ENCODE peak calls at places on chromosomes 5 and 9, in seven cellular contexts. P, F, B, R, Q, Y and D are unnamed samples.
A peak's percentile ranks its signal among the peaks of the same experiment; 100 is the strongest.

GRCh38 chr9:129609486-129610192 is 11.3 kb downstream of the C9orf50 start:
- DNase-seq in P (peak; percentile 9), F (peak; percentile 63), B (no peak), R (peak; percentile 57), Q (peak; percentile 56), Y (no peak), D (no peak)

GRCh38 chr5:38323645-38324295 is 65.4 kb downstream of the EGFLAM start:
- DNase-seq in P (peak; percentile 57), F (peak; percentile 54), B (no peak), R (no peak), Q (no peak), Y (no peak), D (no peak)

GRCh38 chr5:57653636-57654290 is 171.2 kb upstream of the ACTBL2 start:
- DNase-seq in P (no peak), F (no peak), B (no peak), R (no peak), Q (no peak), Y (no peak), D (no peak)

GRCh38 chr9:121206516-121207370 is 5.1 kb upstream of the RAB14 start:
- DNase-seq in P (no peak), F (peak; percentile 23), B (no peak), R (no peak), Q (no peak), Y (peak; percentile 32), D (no peak)

GRCh38 chr9:105994970-105995369 is 300.6 kb downstream of the TMEM38B start:
- DNase-seq in P (peak; percentile 75), F (peak; percentile 10), B (no peak), R (no peak), Q (no peak), Y (no peak), D (no peak)

GRCh38 chr5:98904786-98905185 is 24.0 kb downstream of the CHD1 start:
- DNase-seq in P (peak; percentile 71), F (peak; percentile 76), B (no peak), R (no peak), Q (no peak), Y (no peak), D (no peak)

GRCh38 chr5:10441992-10442435 is 335 bp downstream of the ROPN1L start:
- DNase-seq in P (no peak), F (no peak), B (no peak), R (no peak), Q (no peak), Y (no peak), D (no peak)

GRCh38 chr5:57779383-57780223 is 297.0 kb upstream of the ACTBL2 start:
- DNase-seq in P (peak; percentile 66), F (peak; percentile 81), B (no peak), R (no peak), Q (peak; percentile 51), Y (peak; percentile 78), D (peak; percentile 46)

GRCh38 chr9:73880101-73880500 is 617.0 kb upstream of the RORB start:
- DNase-seq in P (no peak), F (no peak), B (no peak), R (no peak), Q (no peak), Y (no peak), D (peak; percentile 28)

GRCh38 chr5:159026781-159027180 is 72.9 kb downstream of the EBF1 start:
- DNase-seq in P (no peak), F (no peak), B (no peak), R (no peak), Q (no peak), Y (no peak), D (no peak)

GRCh38 chr9:87880683-87881082 is 2.0 kb upstream of the SPATA31E1 start:
- DNase-seq in P (no peak), F (no peak), B (peak; percentile 16), R (no peak), Q (no peak), Y (no peak), D (no peak)

GRCh38 chr5:178203670-178204204 is 596 bp upstream of the HNRNPAB start:
- DNase-seq in P (no peak), F (no peak), B (no peak), R (no peak), Q (no peak), Y (no peak), D (no peak)

GRCh38 chr9:127779136-127779981 is 893 bp upstream of the SH2D3C start:
- DNase-seq in P (no peak), F (no peak), B (no peak), R (no peak), Q (no peak), Y (no peak), D (no peak)

GRCh38 chr5:139688088-139688702 is 40.0 kb downstream of the CXXC5 start:
- DNase-seq in P (no peak), F (no peak), B (no peak), R (no peak), Q (no peak), Y (no peak), D (no peak)

GRCh38 chr5:110899566-110900412 is 161.0 kb downstream of the SLC25A46 start:
- DNase-seq in P (peak; percentile 82), F (peak; percentile 56), B (no peak), R (no peak), Q (no peak), Y (peak; percentile 48), D (no peak)

GRCh38 chr9:76366275-76366674 is 28.0 kb downstream of the RFK start:
- DNase-seq in P (no peak), F (no peak), B (no peak), R (no peak), Q (no peak), Y (no peak), D (no peak)

GRCh38 chr9:127505396-127506116 is 54.2 kb downstream of the LRSAM1 start:
- DNase-seq in P (no peak), F (peak; percentile 40), B (no peak), R (no peak), Q (no peak), Y (peak; percentile 81), D (no peak)

GRCh38 chr9:98091735-98092632 is 27.0 kb downstream of the TRIM14 start:
- DNase-seq in P (peak; percentile 70), F (peak; percentile 41), B (no peak), R (no peak), Q (no peak), Y (peak; percentile 79), D (peak; percentile 51)

GRCh38 chr5:134171972-134172371 is 4.8 kb downstream of the SKP1 start:
- DNase-seq in P (no peak), F (no peak), B (no peak), R (no peak), Q (no peak), Y (no peak), D (no peak)

GRCh38 chr5:110853267-110853666 is 114.5 kb downstream of the SLC25A46 start:
- DNase-seq in P (peak; percentile 95), F (peak; percentile 14), B (no peak), R (no peak), Q (no peak), Y (no peak), D (no peak)

GRCh38 chr9:89991204-89991790 is 386.5 kb downstream of the GADD45G start:
- DNase-seq in P (peak; percentile 68), F (no peak), B (no peak), R (no peak), Q (no peak), Y (peak; percentile 8), D (no peak)

GRCh38 chr9:135006911-135007570 is 80.4 kb upstream of the OLFM1 start:
- DNase-seq in P (no peak), F (no peak), B (peak; percentile 32), R (no peak), Q (no peak), Y (no peak), D (no peak)

GRCh38 chr9:135009711-135010362 is 77.6 kb upstream of the OLFM1 start:
- DNase-seq in P (no peak), F (no peak), B (peak; percentile 19), R (no peak), Q (no peak), Y (no peak), D (no peak)

GRCh38 chr9:135009051-135009560 is 78.4 kb upstream of the OLFM1 start:
- DNase-seq in P (no peak), F (no peak), B (peak; percentile 46), R (no peak), Q (no peak), Y (no peak), D (no peak)

GRCh38 chr9:135008416-135008815 is 79.1 kb upstream of the OLFM1 start:
- DNase-seq in P (no peak), F (no peak), B (peak; percentile 17), R (no peak), Q (no peak), Y (no peak), D (no peak)

DNA sequence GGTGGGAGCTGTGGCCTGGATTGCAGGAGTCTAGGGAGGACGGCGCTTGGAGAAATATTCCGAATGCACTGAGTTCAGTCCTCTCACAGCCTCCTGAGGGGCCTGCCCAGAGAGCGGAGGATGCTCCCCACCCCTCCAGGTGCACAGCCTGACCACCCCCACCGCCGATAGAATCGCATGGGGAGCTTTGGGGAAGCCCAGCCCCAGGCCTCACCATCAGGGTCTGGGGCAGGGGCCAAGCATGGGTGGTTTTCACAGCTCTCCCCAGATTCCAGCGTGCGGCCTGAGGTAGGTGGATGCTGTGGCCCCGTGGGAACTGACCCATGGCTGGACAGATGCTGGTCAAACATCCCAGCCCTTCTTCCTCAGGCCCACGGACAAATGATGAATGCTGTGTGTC is 79.9 kb upstream of the OLFM1 start:
- DNase-seq in P (no peak), F (no peak), B (no peak), R (no peak), Q (no peak), Y (no peak), D (no peak)
- H3K4me3 ChIP-seq in P (no peak overlapping the region), F (no peak overlapping the region), B (no peak overlapping the region), R (no peak overlapping the region), Q (no peak overlapping the region), Y (no peak overlapping the region), D (no peak overlapping the region)

GRCh38 chr5:1666812-1667588 is 132.6 kb downstream of the MRPL36 start:
- DNase-seq in P (no peak), F (no peak), B (no peak), R (peak; percentile 45), Q (peak; percentile 32), Y (peak; percentile 73), D (no peak)
- TF ChIP-seq CTCF in P (peak; percentile 35), F (peak; percentile 36), B (peak; percentile 17), R (peak; percentile 7), Q (peak; percentile 39), Y (peak; percentile 80), D (peak; percentile 48)

DNA sequence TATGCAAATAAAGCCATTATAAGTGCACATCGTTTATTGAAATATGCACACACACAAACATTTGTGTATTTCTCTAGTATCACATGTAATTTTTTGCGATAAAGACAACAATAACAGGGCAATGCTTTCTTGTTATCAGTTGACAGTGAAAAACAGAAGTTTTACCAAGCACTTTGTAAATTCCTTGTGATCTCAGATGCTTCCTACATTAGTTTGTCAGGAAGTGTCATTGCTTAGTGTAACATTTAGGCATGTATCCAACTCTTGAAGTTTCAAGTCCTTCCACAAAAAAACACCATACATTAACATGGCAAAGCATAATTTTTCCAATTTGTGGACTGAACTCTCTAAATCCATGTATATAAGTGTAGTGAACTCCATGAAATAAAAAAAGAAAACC is 46.4 kb downstream of the MOCS2 start:
- DNase-seq in P (no peak), F (no peak), B (no peak), R (no peak), Q (no peak), Y (no peak), D (no peak)
- H3K4me3 ChIP-seq in P (no peak overlapping the region), F (no peak overlapping the region), B (no peak overlapping the region), R (no peak overlapping the region), Q (no peak overlapping the region), Y (no peak overlapping the region), D (no peak overlapping the region)

DNA sequence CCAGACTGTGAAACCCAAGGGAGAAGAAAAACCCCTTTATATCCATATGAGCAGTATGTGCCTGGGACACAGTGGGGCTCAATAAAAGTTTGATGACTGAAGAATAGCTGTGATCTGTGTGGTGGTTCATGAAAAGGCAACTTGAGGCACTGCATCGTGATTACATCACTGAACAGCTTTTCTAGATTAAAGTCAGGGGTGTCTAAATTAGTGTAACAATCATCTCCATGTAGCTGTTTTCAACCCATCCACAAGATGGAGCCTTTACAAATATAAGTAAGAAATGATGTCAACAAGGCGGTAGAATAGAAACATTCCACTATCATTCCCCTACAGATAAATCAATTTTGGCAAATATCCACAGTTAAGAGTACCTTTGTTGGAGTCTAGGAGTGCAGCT is 55.5 kb downstream of the PRRC1 start:
- DNase-seq in P (peak; percentile 20), F (no peak), B (no peak), R (no peak), Q (no peak), Y (peak; percentile 28), D (no peak)
- TF ChIP-seq CTCF in P (peak; percentile 17), F (peak; percentile 21), B (no peak), R (no peak), Q (no peak), Y (peak; percentile 40), D (peak; percentile 35)